ENCODE peak calls at places on chromosome 18, in nine cellular contexts. E is spleen; Q is amygdala; U is head of caudate nucleus; X is Daoy; P is central memory CD4-positive, alpha-beta T cell; H is activated CD8-positive, alpha-beta memory T cell treated with anti-CD3 and anti-CD28 coated beads, Interleukin-2, amount 10 ng/mL, durations not matched to agents 7 days and 5 days; T is hippocampal formation; W is T follicular helper cell. I is an unnamed sample.

GRCh38 chr18:11149441-11150270 is at the start of gene PIEZO2:
- DNase-seq in E (peak), Q (peak), U (peak), X (peak), P (no peak), H (no peak), T (peak), W (no peak), I (no peak)

GRCh38 chr18:30988440-30988839 is 54.1 kb downstream of the DSC3 start:
- DNase-seq in E (no peak), Q (no peak), U (no peak), X (no peak), P (no peak), H (no peak), T (no peak), W (no peak), I (no peak)

GRCh38 chr18:34529358-34530335 is 180.5 kb upstream of the DTNA start:
- DNase-seq in E (no peak), Q (no peak), U (no peak), X (no peak), P (no peak), H (no peak), T (no peak), W (no peak), I (peak)

GRCh38 chr18:23191952-23192662 is 56.8 kb downstream of the CABLES1 start:
- DNase-seq in E (peak), Q (peak), U (peak), X (peak), P (no peak), H (no peak), T (peak), W (no peak), I (peak)

GRCh38 chr18:7876354-7876753 is 309.2 kb downstream of the PTPRM start:
- DNase-seq in E (no peak), Q (no peak), U (no peak), X (no peak), P (no peak), H (no peak), T (no peak), W (no peak), I (no peak)

GRCh38 chr18:24190590-24190989 is 51.7 kb downstream of the CABYR start:
- DNase-seq in E (no peak), Q (no peak), U (no peak), X (no peak), P (no peak), H (no peak), T (no peak), W (no peak), I (no peak)

GRCh38 chr18:59634096-59634495 is 63.1 kb downstream of the CCBE1 start:
- DNase-seq in E (no peak), Q (no peak), U (no peak), X (peak), P (no peak), H (no peak), T (no peak), W (no peak), I (peak)

GRCh38 chr18:78781601-78781960 is 198.0 kb upstream of the SALL3 start:
- DNase-seq in E (no peak), Q (no peak), U (no peak), X (no peak), P (no peak), H (no peak), T (no peak), W (no peak), I (no peak)

GRCh38 chr18:37457337-37457736 is 108.3 kb downstream of the CELF4 start:
- DNase-seq in E (no peak), Q (no peak), U (no peak), X (no peak), P (no peak), H (no peak), T (no peak), W (no peak), I (peak)

I was measured in NCI-H69.